ENCODE peak calls at places on chromosomes 16 and 17, in seven cellular contexts. K is iris pigment epithelial cell; C is cardiac muscle cell; D is spleen; U is activated effector memory CD4-positive, alpha-beta T cell treated with anti-CD3 and anti-CD28 coated beads, Interleukin-2, amount 50 U/mL, for 16 hours; F is osteocyte; X is A549. N is an unnamed sample.
A peak's percentile ranks its signal among the peaks of the same experiment; 100 is the strongest.

GRCh38 chr16:29816694-29817441 is 916 bp downstream of the PAGR1 start:
- DNase-seq in F (no peak), C (peak; percentile 78), D (peak; percentile 93), U (peak; percentile 84), X (peak; percentile 71), K (peak; percentile 66), N (peak; percentile 50)

GRCh38 chr17:82875418-82875856 is 35.6 kb upstream of the ZNF750 start:
- DNase-seq in F (no peak), D (peak; percentile 82), C (no peak), X (no peak), K (no peak), U (no peak), N (no peak)

GRCh38 chr16:11658896-11659708 is 9.2 kb upstream of the SNN start:
- DNase-seq in U (no peak), F (no peak), D (no peak), C (peak; percentile 46), K (no peak), X (no peak), N (peak; percentile 19)

GRCh38 chr16:3509470-3509928 is 8.7 kb downstream of the CLUAP1 start:
- DNase-seq in C (no peak), K (peak; percentile 50), D (peak; percentile 84), U (peak; percentile 85), X (no peak), F (no peak), N (no peak)

GRCh38 chr17:35082073-35082657 is 18.7 kb upstream of the RFFL start:
- DNase-seq in U (no peak), X (no peak), K (peak; percentile 66), C (peak; percentile 74), D (no peak), F (no peak), N (peak; percentile 89)

GRCh38 chr17:77515227-77515626 is 374.5 kb downstream of the SEC14L1 start:
- DNase-seq in D (no peak), F (no peak), C (no peak), K (no peak), U (no peak), X (no peak), N (no peak)

GRCh38 chr17:12438212-12438611 is 227.5 kb upstream of the MYOCD start:
- DNase-seq in U (no peak), X (no peak), F (no peak), K (no peak), C (no peak), D (no peak), N (no peak)

GRCh38 chr17:45406107-45406506 is 26.6 kb downstream of the ARHGAP27 start:
- DNase-seq in K (no peak), U (no peak), F (no peak), D (no peak), X (no peak), C (no peak), N (no peak)

GRCh38 chr17:82086941-82087906 is 10.8 kb downstream of the FASN start:
- DNase-seq in D (no peak), F (no peak), X (no peak), C (no peak), K (no peak), U (no peak), N (no peak)

GRCh38 chr17:4725646-4726300 is 5.5 kb upstream of the MED11 start:
- DNase-seq in C (no peak), D (peak; percentile 71), U (no peak), K (no peak), F (no peak), X (no peak), N (no peak)

GRCh38 chr16:66549284-66550131 is at the start of gene TK2:
- DNase-seq in U (peak; percentile 86), K (peak; percentile 71), D (peak; percentile 92), C (peak; percentile 85), X (no peak), F (peak; percentile 90), N (peak; percentile 68)

GRCh38 chr16:17011712-17012111 is 459.0 kb downstream of the XYLT1 start:
- DNase-seq in U (no peak), D (no peak), C (no peak), X (no peak), K (no peak), F (no peak), N (no peak)

GRCh38 chr16:72884037-72884436 is 163.9 kb downstream of the ZFHX3 start:
- DNase-seq in U (no peak), X (no peak), F (no peak), D (no peak), C (peak; percentile 62), K (peak; percentile 67), N (peak; percentile 53)

GRCh38 chr17:35084987-35085386 is 21.5 kb upstream of the RFFL start:
- DNase-seq in F (no peak), U (no peak), C (no peak), D (no peak), X (peak; percentile 90), K (peak; percentile 63), N (peak; percentile 82)

GRCh38 chr16:81654346-81654745 is 124.7 kb upstream of the PLCG2 start:
- DNase-seq in U (no peak), D (peak; percentile 39), K (no peak), X (no peak), C (no peak), F (no peak), N (peak; percentile 32)

GRCh38 chr16:23578096-23578830 is 17.9 kb downstream of the NDUFAB1 start:
- DNase-seq in C (peak; percentile 67), D (no peak), F (no peak), K (peak; percentile 45), X (no peak), U (no peak), N (peak; percentile 23)

GRCh38 chr16:27405546-27406451 is 3.8 kb downstream of the IL21R start:
- DNase-seq in F (peak; percentile 79), C (peak; percentile 29), D (no peak), X (no peak), U (peak; percentile 90), K (no peak), N (peak; percentile 26)

GRCh38 chr17:77419547-77420475 is 279.0 kb downstream of the SEC14L1 start:
- DNase-seq in U (no peak), F (no peak), C (no peak), D (no peak), K (peak; percentile 51), X (no peak), N (peak; percentile 41)

GRCh38 chr16:2253293-2253692 is 1.9 kb upstream of the ECI1 start:
- DNase-seq in K (no peak), D (no peak), F (no peak), U (no peak), C (no peak), X (no peak), N (no peak)

GRCh38 chr16:10519929-10520868 is 60.2 kb downstream of the EMP2 start:
- DNase-seq in F (no peak), X (peak; percentile 70), D (no peak), C (no peak), K (no peak), U (no peak), N (no peak)

GRCh38 chr17:42953669-42954068 is 10.6 kb downstream of the AARSD1 start:
- DNase-seq in F (no peak), C (no peak), D (no peak), K (peak; percentile 16), X (no peak), U (no peak), N (no peak)

GRCh38 chr16:48969611-48970010 is 312.0 kb downstream of the CBLN1 start:
- DNase-seq in K (no peak), X (no peak), D (no peak), U (no peak), F (no peak), C (no peak), N (no peak)

GRCh38 chr17:74729866-74730265 is 7.2 kb upstream of the RAB37 start:
- DNase-seq in X (no peak), F (no peak), K (no peak), C (no peak), D (no peak), U (no peak), N (no peak)

GRCh38 chr16:1707193-1707790 is 1.3 kb downstream of the MAPK8IP3 start:
- DNase-seq in F (no peak), X (no peak), D (peak; percentile 70), U (no peak), C (peak; percentile 40), K (peak; percentile 63), N (no peak)

GRCh38 chr17:35051183-35051578 is 12.3 kb downstream of the RFFL start:
- DNase-seq in D (no peak), X (no peak), F (no peak), K (peak; percentile 47), U (no peak), C (peak; percentile 12), N (peak; percentile 7)

GRCh38 chr17:52885882-52886281 is 727.4 kb upstream of the CA10 start:
- DNase-seq in D (no peak), X (no peak), U (no peak), C (no peak), K (no peak), F (no peak), N (no peak)

GRCh38 chr16:24309222-24309905 is 53.2 kb downstream of the CACNG3 start:
- DNase-seq in D (no peak), K (peak; percentile 42), F (no peak), U (no peak), C (peak; percentile 33), X (peak; percentile 63), N (peak; percentile 25)

N was measured in fibroblast of mammary gland.